ENCODE peak calls at places on chromosome 21, in six cellular contexts. G, V, P, S, F and L are unnamed samples.

GRCh38 chr21:26852422-26852821 is 7.2 kb upstream of the ADAMTS1 start:
- DNase-seq in G (no peak), V (no peak), P (no peak), F (no peak), S (no peak), L (no peak)

GRCh38 chr21:25079053-25079452 is 528.2 kb downstream of the MRPL39 start:
- DNase-seq in V (no peak), G (no peak), P (no peak), S (no peak), F (no peak), L (no peak)

GRCh38 chr21:19807231-19807630 is 1191.0 kb upstream of the NCAM2 start:
- DNase-seq in G (no peak), P (no peak), V (no peak), S (peak), F (no peak), L (no peak)

GRCh38 chr21:23853796-23854379 is 1753.4 kb downstream of the MRPL39 start:
- DNase-seq in V (no peak), G (no peak), P (no peak), S (peak), F (no peak), L (no peak)

GRCh38 chr21:35738342-35738961 is 321.9 kb downstream of the SETD4 start:
- DNase-seq in V (no peak), G (peak), P (no peak), S (peak), F (no peak), L (no peak)

GRCh38 chr21:34513109-34513675 is 1.2 kb upstream of the KCNE1 start:
- DNase-seq in P (no peak), V (peak), S (no peak), F (no peak), G (no peak), L (no peak)

GRCh38 chr21:35614412-35614901 is 445.9 kb downstream of the SETD4 start:
- DNase-seq in P (no peak), V (no peak), G (no peak), F (no peak), S (peak), L (no peak)

GRCh38 chr21:25907573-25908275 is 173.0 kb downstream of the GABPA start:
- DNase-seq in V (no peak), F (no peak), G (no peak), S (peak), P (no peak), L (no peak)

GRCh38 chr21:16330340-16331319 is 600.8 kb downstream of the USP25 start:
- DNase-seq in V (peak), G (peak), F (no peak), S (peak), P (no peak), L (no peak)

GRCh38 chr21:42056468-42056867 is 14.6 kb upstream of the UMODL1 start:
- DNase-seq in F (peak), S (no peak), G (no peak), V (no peak), P (peak), L (no peak)
- H3K4me3 ChIP-seq in F (no peak), S (no peak), G (no peak), V (no peak), P (no peak), L (no peak)

GRCh38 chr21:45822429-45823099 is 159.0 kb upstream of the COL6A1 start:
- DNase-seq in V (no peak), P (no peak), F (no peak), G (no peak), S (no peak), L (no peak)
- H3K4me3 ChIP-seq in V (no peak), P (no peak), F (no peak), G (no peak), S (no peak), L (no peak)

GRCh38 chr21:43892984-43893535 is 28.0 kb downstream of the AGPAT3 start:
- DNase-seq in V (no peak), P (no peak), G (no peak), S (no peak), F (no peak), L (no peak)
- H3K4me3 ChIP-seq in V (no peak), P (no peak), G (no peak), S (no peak), F (no peak), L (no peak)

GRCh38 chr21:17901458-17902092 is 82.4 kb upstream of the C21orf91 start:
- DNase-seq in S (no peak), V (no peak), P (no peak), F (no peak), G (no peak), L (no peak)
- H3K4me3 ChIP-seq in S (no peak), V (no peak), P (no peak), F (no peak), G (no peak), L (no peak)

DNA sequence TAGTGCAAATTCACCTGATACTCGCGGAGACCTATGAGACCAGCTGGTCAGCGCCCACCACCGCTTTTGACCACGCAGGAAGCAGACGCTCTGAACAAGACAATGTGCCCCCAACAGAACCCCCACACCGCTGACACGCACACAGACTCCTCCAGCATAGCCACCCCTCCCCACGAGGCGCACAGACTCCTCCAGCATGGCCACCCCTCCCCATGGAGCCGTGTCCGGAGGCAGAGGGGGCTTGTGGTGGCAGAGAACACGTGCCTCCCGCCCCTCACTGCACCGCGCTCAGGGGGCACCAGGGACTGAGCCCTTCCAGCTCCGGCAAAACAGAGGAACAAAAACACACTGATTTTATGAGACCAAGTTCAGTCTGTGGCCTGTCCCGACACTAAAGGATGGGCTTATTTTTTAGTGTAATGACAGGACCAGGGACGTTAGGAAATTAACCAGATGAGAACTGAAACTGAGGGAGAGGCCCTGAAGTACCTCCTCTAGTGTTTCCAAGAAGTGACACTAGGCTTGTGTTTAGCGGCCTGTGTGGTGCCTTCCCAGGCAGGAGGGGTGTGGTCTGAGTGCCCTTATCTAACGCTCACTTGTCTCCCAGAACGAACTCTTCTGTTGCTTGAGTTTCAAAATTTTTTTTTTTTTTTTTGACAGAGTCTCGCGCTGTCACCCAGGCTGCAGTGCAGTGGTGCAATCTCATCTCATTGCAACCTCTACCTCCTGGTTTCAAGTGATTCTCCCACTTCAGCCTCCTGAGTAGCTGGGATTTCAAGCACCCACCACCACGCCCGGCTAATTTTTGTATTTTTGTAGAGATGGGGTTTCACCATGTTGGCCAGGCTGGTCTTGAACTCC is 10.0 kb upstream of the AGPAT3 start:
- DNase-seq in P (no peak), G (no peak), S (no peak), F (peak), V (no peak), L (peak)
- H3K4me3 ChIP-seq in P (no peak), G (no peak), S (no peak), F (no peak), V (no peak), L (no peak)

GRCh38 chr21:31128234-31128633 is 90.0 kb upstream of the KRTAP19-8 start:
- DNase-seq in V (no peak), S (no peak), F (no peak), P (no peak), G (no peak), L (no peak)
- H3K4me3 ChIP-seq in V (no peak), S (no peak), F (no peak), P (no peak), G (no peak), L (no peak)

GRCh38 chr21:37032877-37033471 is 26.5 kb downstream of the RIPPLY3 start:
- DNase-seq in F (no peak), P (no peak), S (no peak), V (peak), G (no peak), L (no peak)
- H3K4me3 ChIP-seq in F (no peak), P (no peak), S (no peak), V (no peak), G (no peak), L (no peak)

GRCh38 chr21:43308511-43309283 is 118.2 kb downstream of the SIK1 start:
- DNase-seq in S (no peak), G (no peak), V (no peak), F (peak), P (peak), L (peak)
- H3K4me3 ChIP-seq in S (no peak), G (no peak), V (no peak), F (no peak), P (no peak), L (no peak)

GRCh38 chr21:45556302-45556644 is 14.0 kb upstream of the SLC19A1 start:
- DNase-seq in P (no peak), F (no peak), G (no peak), S (no peak), V (no peak), L (no peak)
- H3K4me3 ChIP-seq in P (peak), F (no peak), G (peak), S (no peak), V (peak), L (peak)

GRCh38 chr21:31342328-31342727 is 1.7 kb downstream of the TIAM1 start:
- DNase-seq in V (no peak), G (no peak), P (no peak), S (no peak), F (no peak), L (no peak)
- H3K4me3 ChIP-seq in V (no peak), G (no peak), P (no peak), S (no peak), F (no peak), L (peak)